ENCODE peak calls at places on chromosomes 1 and 21, in five cellular contexts. X, Z, S, O and E are unnamed samples.

GRCh38 chr1:232170909-232171308 is 459.0 kb downstream of the SIPA1L2 start:
- DNase-seq in O (no peak), Z (no peak), X (no peak), S (no peak), E (no peak)

GRCh38 chr1:184480711-184481110 is 93.9 kb downstream of the C1orf21 start:
- DNase-seq in Z (no peak), S (no peak), X (no peak), O (no peak), E (no peak)

GRCh38 chr1:180462099-180462498 is 40.3 kb downstream of the ACBD6 start:
- DNase-seq in Z (no peak), X (peak), S (no peak), O (no peak), E (no peak)

GRCh38 chr1:52631759-52632331 is 1.1 kb upstream of the SHISAL2A start:
- DNase-seq in Z (no peak), O (no peak), S (no peak), X (no peak), E (no peak)

GRCh38 chr1:93317943-93318342 is 27.8 kb upstream of the DR1 start:
- DNase-seq in Z (no peak), X (no peak), S (no peak), O (no peak), E (no peak)

GRCh38 chr1:61011514-61012263 is 70.7 kb upstream of the NFIA start:
- DNase-seq in S (no peak), O (no peak), Z (no peak), X (no peak), E (no peak)

GRCh38 chr1:229258031-229258850 is 12.7 kb upstream of the RAB4A start:
- DNase-seq in X (peak), O (no peak), Z (no peak), S (peak), E (peak)

GRCh38 chr21:43993420-43993934 is 18.6 kb upstream of the TRAPPC10 start:
- DNase-seq in S (no peak), O (no peak), Z (no peak), X (no peak), E (no peak)

GRCh38 chr1:155713054-155713453 is 24.2 kb downstream of the DAP3 start:
- DNase-seq in Z (no peak), O (no peak), X (no peak), S (no peak), E (no peak)

GRCh38 chr1:55716610-55717009 is 501.4 kb upstream of the USP24 start:
- DNase-seq in S (no peak), X (peak), Z (no peak), O (peak), E (peak)

GRCh38 chr1:245978915-245979314 is 528.2 kb downstream of the SMYD3 start:
- DNase-seq in S (no peak), Z (no peak), X (no peak), O (peak), E (no peak)

GRCh38 chr1:31699341-31699891 is 4.4 kb downstream of the COL16A1 start:
- DNase-seq in S (no peak), O (no peak), Z (no peak), X (no peak), E (no peak)

GRCh38 chr1:219833214-219833816 is 95.0 kb downstream of the SLC30A10 start:
- DNase-seq in X (no peak), O (no peak), Z (no peak), S (no peak), E (no peak)

GRCh38 chr1:118618618-118619340 is 369.4 kb downstream of the TBX15 start:
- DNase-seq in O (no peak), S (no peak), X (no peak), Z (peak), E (no peak)

GRCh38 chr1:10155087-10155712 is 55.2 kb upstream of the KIF1B start:
- DNase-seq in S (no peak), Z (no peak), X (peak), O (no peak), E (no peak)

GRCh38 chr1:180057883-180058396 is 96.7 kb upstream of the QSOX1 start:
- DNase-seq in Z (no peak), X (peak), O (no peak), S (no peak), E (no peak)

GRCh38 chr1:235835226-235835625 is 31.5 kb downstream of the LYST start:
- DNase-seq in X (peak), S (peak), O (no peak), Z (no peak), E (no peak)

GRCh38 chr1:32142446-32143301 is 34.8 kb downstream of the KPNA6 start:
- DNase-seq in Z (peak), X (peak), O (peak), S (peak), E (peak)

GRCh38 chr1:205939690-205940330 is 3.4 kb downstream of the SLC26A9 start:
- DNase-seq in S (no peak), X (no peak), O (no peak), Z (no peak), E (no peak)

GRCh38 chr1:155006601-155007101 is 4.0 kb downstream of the ZBTB7B start:
- DNase-seq in O (no peak), S (peak), X (peak), Z (no peak), E (no peak)

GRCh38 chr1:6497215-6497866 is 5.9 kb upstream of the PLEKHG5 start:
- DNase-seq in X (peak), O (peak), S (peak), Z (peak), E (no peak)

GRCh38 chr1:62385923-62386322 is 50.9 kb upstream of the USP1 start:
- DNase-seq in X (no peak), S (no peak), Z (no peak), O (no peak), E (no peak)
- H3K4me3 ChIP-seq in X (no peak), S (no peak), Z (no peak), O (no peak), E (no peak)

GRCh38 chr21:36860736-36861594 is 105.5 kb downstream of the HLCS start:
- DNase-seq in S (no peak), X (peak), O (peak), Z (no peak), E (peak)

GRCh38 chr21:36859744-36860501 is 106.5 kb downstream of the HLCS start:
- DNase-seq in X (peak), Z (peak), S (peak), O (peak), E (peak)

GRCh38 chr21:36861924-36862323 is 104.5 kb downstream of the HLCS start:
- DNase-seq in Z (no peak), O (no peak), X (no peak), S (no peak), E (no peak)

GRCh38 chr21:36863260-36863659 is 103.2 kb downstream of the HLCS start:
- DNase-seq in Z (no peak), O (no peak), X (no peak), S (no peak), E (no peak)

DNA sequence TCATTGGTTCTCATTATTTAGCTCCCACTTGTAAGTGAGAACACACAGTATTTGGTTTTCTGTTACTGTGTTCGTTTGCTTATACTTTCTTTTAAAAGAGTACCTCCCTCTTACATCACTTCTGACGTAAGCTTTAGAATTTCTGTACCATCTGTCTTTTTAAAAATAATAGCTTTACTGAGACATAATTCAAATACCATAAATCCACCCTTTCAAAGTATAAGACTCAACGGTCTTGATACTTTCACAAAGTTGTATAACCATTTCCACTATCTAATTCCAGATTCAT is 104.9 kb downstream of the HLCS start:
- DNase-seq in S (no peak), X (no peak), Z (no peak), O (no peak), E (no peak)
- H3K27ac ChIP-seq in S (no peak), X (no peak), Z (peak), O (peak), E (peak)

DNA sequence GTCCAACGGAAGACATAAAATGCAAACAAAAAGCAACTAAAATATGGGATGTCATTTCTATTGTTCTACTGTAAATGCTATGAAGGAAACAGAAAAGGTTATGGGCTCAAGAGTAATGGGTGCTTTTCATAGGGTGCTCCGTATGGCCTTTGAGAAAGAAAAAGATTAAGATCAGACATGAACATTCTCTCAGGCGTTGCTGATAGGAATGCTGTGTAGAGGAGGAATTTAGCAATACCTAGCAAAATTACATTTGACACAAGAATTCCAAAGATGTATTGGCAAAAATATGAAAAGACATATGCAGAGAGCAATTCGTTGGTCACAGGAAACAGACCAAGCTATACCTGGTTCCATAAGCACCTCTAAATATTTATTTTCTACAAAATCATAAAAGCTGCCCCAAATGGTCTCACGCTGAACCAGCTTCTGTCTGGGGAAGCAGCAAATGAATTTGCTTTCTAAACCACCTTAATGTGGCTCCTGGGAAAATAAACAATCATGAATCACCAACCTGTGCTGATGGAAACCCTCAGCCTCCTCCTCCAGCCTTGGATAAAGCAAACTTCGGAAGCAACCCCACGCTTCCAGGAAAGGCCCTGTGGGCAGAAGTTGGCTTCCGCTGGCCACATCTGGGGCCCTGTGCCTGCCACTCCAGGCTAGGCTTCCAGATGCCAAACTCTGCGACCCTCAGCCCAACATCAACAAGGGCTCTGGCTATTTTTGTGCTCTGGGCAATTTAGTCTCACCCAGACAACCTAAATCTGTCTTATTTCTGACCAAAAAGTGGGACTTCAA is 5.9 kb upstream of the OXCT2 start:
- DNase-seq in Z (no peak), O (no peak), S (no peak), X (no peak), E (no peak)
- H3K4me3 ChIP-seq in Z (no peak), O (no peak), S (no peak), X (no peak), E (no peak)

GRCh38 chr1:115433483-115433882 is 95.4 kb upstream of the NGF start:
- DNase-seq in S (peak), Z (no peak), X (no peak), O (no peak), E (no peak)

GRCh38 chr1:115440733-115441132 is 102.7 kb upstream of the NGF start:
- DNase-seq in X (no peak), Z (no peak), S (no peak), O (no peak), E (no peak)

GRCh38 chr1:115432061-115432460 is 94.0 kb upstream of the NGF start:
- DNase-seq in X (peak), O (peak), Z (no peak), S (peak), E (peak)

GRCh38 chr1:115436596-115436995 is 98.5 kb upstream of the NGF start:
- DNase-seq in O (no peak), X (no peak), Z (no peak), S (no peak), E (no peak)

GRCh38 chr1:115437146-115437639 is 99.1 kb upstream of the NGF start:
- DNase-seq in X (no peak), Z (no peak), S (no peak), O (no peak), E (no peak)
- H3K27ac ChIP-seq in X (no peak), Z (no peak), S (no peak), O (no peak), E (no peak)

GRCh38 chr1:150152772-150153461 is 3.2 kb downstream of the PLEKHO1 start:
- DNase-seq in O (no peak), Z (no peak), S (peak), X (peak), E (peak)
- H3K4me3 ChIP-seq in O (no peak), Z (no peak), S (no peak), X (no peak), E (peak)